ENCODE peak calls at places on chromosomes 5 and 9, in ten cellular contexts. O, B, G, Z, U, V, J, L, N and Q are unnamed samples.

GRCh38 chr9:21031091-21031817 is at the start of gene HACD4:
- DNase-seq in Z (peak; percentile 51), G (peak; percentile 48), U (peak; percentile 59), N (peak; percentile 42), L (peak; percentile 74), J (peak; percentile 81), V (peak; percentile 13), O (peak; percentile 47), B (no peak), Q (peak; percentile 36)

GRCh38 chr5:133794771-133795391 is 173.5 kb downstream of the C5orf15 start:
- DNase-seq in Z (no peak), U (no peak), G (no peak), B (no peak), V (no peak), O (no peak), N (no peak), L (no peak), J (no peak), Q (no peak)

GRCh38 chr5:149271195-149271716 is 403 bp upstream of the AFAP1L1 start:
- DNase-seq in U (no peak), O (no peak), V (no peak), G (no peak), N (no peak), Z (no peak), B (no peak), J (no peak), L (no peak), Q (no peak)

GRCh38 chr9:104107799-104108198 is 13.7 kb downstream of the SMC2 start:
- DNase-seq in B (no peak), V (no peak), O (no peak), U (no peak), G (no peak), Z (no peak), J (no peak), N (no peak), L (no peak), Q (no peak)

GRCh38 chr9:18490591-18491370 is 16.8 kb downstream of the ADAMTSL1 start:
- DNase-seq in Z (peak; percentile 96), V (peak; percentile 99), N (peak; percentile 99), L (no peak), J (no peak), G (no peak), U (no peak), O (peak; percentile 100), B (peak; percentile 98), Q (peak; percentile 100)

GRCh38 chr5:96297290-96297689 is 135.8 kb downstream of the PCSK1 start:
- DNase-seq in N (peak; percentile 91), J (no peak), Z (peak; percentile 77), B (peak; percentile 88), O (peak; percentile 90), V (peak; percentile 88), U (no peak), G (no peak), L (no peak), Q (peak; percentile 97)

GRCh38 chr5:127665641-127666040 is 16.8 kb downstream of the CTXN3 start:
- DNase-seq in O (peak; percentile 6), Z (peak; percentile 44), N (no peak), L (no peak), G (no peak), J (no peak), B (no peak), V (no peak), U (no peak), Q (no peak)

GRCh38 chr5:32223972-32224608 is 50.0 kb upstream of the GOLPH3 start:
- DNase-seq in G (peak; percentile 50), O (peak; percentile 52), V (peak; percentile 24), N (peak; percentile 83), B (peak; percentile 59), Z (peak; percentile 68), J (no peak), L (no peak), U (no peak), Q (peak; percentile 88)

GRCh38 chr5:160297004-160297403 is 15.4 kb downstream of the CCNJL start:
- DNase-seq in Z (no peak), J (no peak), N (no peak), B (no peak), V (no peak), L (no peak), U (no peak), G (no peak), O (no peak), Q (no peak)

GRCh38 chr5:116709082-116709481 is 134.5 kb upstream of the SEMA6A start:
- DNase-seq in G (no peak), Z (no peak), N (no peak), U (no peak), L (no peak), B (no peak), J (no peak), V (no peak), O (no peak), Q (no peak)

GRCh38 chr5:119290161-119290569 is 65.7 kb upstream of the TNFAIP8 start:
- DNase-seq in N (no peak), J (no peak), L (no peak), U (no peak), O (no peak), B (no peak), G (no peak), V (peak; percentile 20), Z (no peak), Q (no peak)

GRCh38 chr5:172573986-172574844 is 66.8 kb upstream of the NEURL1B start:
- DNase-seq in U (no peak), V (no peak), O (no peak), B (no peak), L (no peak), J (no peak), N (no peak), G (no peak), Z (no peak), Q (no peak)

GRCh38 chr5:132322266-132322665 is 28.1 kb downstream of the SLC22A4 start:
- DNase-seq in L (no peak), O (no peak), U (no peak), J (no peak), Z (no peak), B (no peak), G (no peak), V (no peak), N (no peak), Q (no peak)

GRCh38 chr9:7536310-7536939 is 263.2 kb downstream of the DMAC1 start:
- DNase-seq in V (peak; percentile 8), Z (peak; percentile 76), G (peak; percentile 44), O (peak; percentile 66), L (no peak), U (peak; percentile 57), N (peak; percentile 5), B (no peak), J (peak; percentile 46), Q (peak; percentile 51)

GRCh38 chr9:124812401-124813016 is 35.6 kb downstream of the OLFML2A start:
- DNase-seq in N (peak; percentile 94), U (peak; percentile 47), G (no peak), J (no peak), V (peak; percentile 100), L (no peak), B (peak; percentile 92), Z (peak; percentile 95), O (peak; percentile 98), Q (peak; percentile 89)

GRCh38 chr9:126239515-126239914 is 87.1 kb upstream of the MVB12B start:
- DNase-seq in J (no peak), L (no peak), B (no peak), O (no peak), Z (no peak), V (no peak), G (no peak), N (no peak), U (no peak), Q (no peak)

GRCh38 chr5:37834542-37835399 is 5.1 kb downstream of the GDNF start:
- DNase-seq in L (peak; percentile 56), V (no peak), O (no peak), J (no peak), Z (no peak), U (no peak), G (no peak), N (no peak), B (no peak), Q (no peak)
- H3K4me3 ChIP-seq in L (peak overlapping the region; percentile 73), V (peak overlapping the region; percentile 55), O (peak overlapping the region; percentile 20), J (no peak overlapping the region), Z (peak overlapping the region; percentile 65), U (peak overlapping the region; percentile 49), G (no peak overlapping the region), N (no peak overlapping the region), B (peak overlapping the region; percentile 23), Q (peak overlapping the region; percentile 24)

GRCh38 chr5:108924457-108924961 is 176.8 kb downstream of the FER start:
- DNase-seq in V (no peak), O (no peak), B (no peak), J (no peak), Z (no peak), L (no peak), G (no peak), N (no peak), U (no peak), Q (no peak)
- TF ChIP-seq CTCF in V (peak; percentile 14), O (peak; percentile 20), B (no peak), J (no peak), Z (peak; percentile 25), L (no peak), G (no peak), N (peak; percentile 5), U (no peak), Q (no peak)

DNA sequence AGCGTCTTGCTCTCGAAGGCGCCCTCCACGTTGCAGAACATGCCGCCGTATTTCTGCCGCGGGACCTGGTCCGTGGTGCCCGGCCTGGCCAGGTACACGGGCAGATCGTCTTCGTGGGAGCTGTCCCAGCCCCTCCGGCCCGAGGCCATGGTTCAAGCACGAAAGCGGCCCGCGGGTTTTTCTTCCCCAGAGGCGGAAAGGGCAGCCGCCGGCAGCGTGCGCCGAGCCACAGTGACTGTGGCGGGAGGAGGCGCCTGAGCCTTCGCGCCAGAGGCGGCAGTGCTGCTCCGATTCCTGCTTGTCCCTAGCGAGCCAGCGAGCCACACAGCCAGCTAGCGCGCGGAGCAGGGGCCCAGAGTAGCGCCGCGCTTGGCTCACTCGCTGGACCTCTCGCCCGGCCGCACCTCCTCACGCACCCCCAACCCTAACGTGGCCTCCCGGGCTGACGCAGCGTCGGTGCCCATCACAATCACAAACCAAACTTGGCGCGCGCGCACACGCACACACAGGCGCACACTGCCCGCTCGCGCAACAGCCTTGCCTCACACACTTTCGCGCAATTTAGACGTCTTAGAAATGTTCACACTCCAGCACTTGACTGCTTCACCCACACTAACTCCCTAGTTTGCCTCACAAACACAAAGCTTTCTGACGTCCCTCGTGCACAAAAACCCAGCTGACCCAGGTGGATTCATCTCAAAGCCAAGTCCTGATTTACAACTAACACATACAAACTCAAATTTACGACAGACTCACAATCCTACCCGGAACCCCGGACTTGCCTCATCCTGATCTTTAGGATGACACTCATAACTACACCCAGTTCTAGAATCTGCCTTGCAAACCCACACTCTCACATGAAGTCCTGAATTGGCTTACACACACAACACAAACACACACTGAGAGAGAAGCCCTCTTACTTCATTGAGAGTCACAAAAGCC is at the start of gene DPYSL3:
- DNase-seq in Z (peak; percentile 88), G (peak; percentile 57), B (no peak), O (peak; percentile 65), L (peak; percentile 86), N (peak; percentile 78), J (peak; percentile 67), U (peak; percentile 54), V (peak; percentile 44), Q (peak; percentile 82)
- H3K4me3 ChIP-seq in Z (peak within 1 kb of the TSS; percentile 79), G (peak within 1 kb of the TSS; percentile 57), B (peak within 1 kb of the TSS; percentile 82), O (peak within 1 kb of the TSS; percentile 75), L (peak within 1 kb of the TSS; percentile 78), N (peak within 1 kb of the TSS; percentile 82), J (peak within 1 kb of the TSS; percentile 66), U (peak within 1 kb of the TSS; percentile 48), V (peak within 1 kb of the TSS; percentile 79), Q (peak within 1 kb of the TSS; percentile 97)

DNA sequence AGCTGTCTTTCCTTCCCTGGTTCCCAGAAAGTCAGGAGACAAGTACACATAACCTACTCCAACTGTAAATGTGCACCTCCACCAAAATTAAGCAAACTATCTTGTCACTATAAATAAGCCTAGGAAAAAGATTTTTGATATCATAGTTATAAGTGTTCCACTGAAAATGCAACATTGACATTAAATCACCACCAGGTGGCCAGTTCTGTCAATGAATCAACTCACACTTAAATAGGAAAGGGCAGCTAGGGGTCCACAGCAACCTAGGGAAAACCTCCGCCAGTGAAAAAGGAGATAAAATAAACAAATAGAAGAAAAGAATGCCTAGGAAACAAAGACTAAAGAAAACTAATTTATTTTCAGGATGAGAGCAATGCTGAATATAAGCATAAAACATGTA is 243.0 kb upstream of the PTPRD start:
- DNase-seq in V (peak; percentile 33), U (no peak), Z (peak; percentile 23), L (no peak), O (peak; percentile 15), N (no peak), G (no peak), J (no peak), B (no peak), Q (no peak)
- TF ChIP-seq CTCF in V (peak; percentile 64), U (no peak), Z (peak; percentile 42), L (no peak), O (peak; percentile 33), N (no peak), G (no peak), J (no peak), B (no peak), Q (no peak)